ENCODE peak calls at places on chromosome 21, in six cellular contexts. One of them, this sample, is unnamed.

GRCh38 chr21:37849703-37850102 is 66.6 kb downstream of the KCNJ6 start:
- DNase-seq in GM10248: no peak
- DNase-seq in A549: no peak
- DNase-seq in breast epithelium: no peak
- DNase-seq in hepatocyte: no peak
- DNase-seq in colonic mucosa: no peak
- DNase-seq in this sample: no peak

GRCh38 chr21:36125513-36126121 is 9.3 kb upstream of the CBR3 start:
- DNase-seq in GM10248: peak; percentile 61
- DNase-seq in A549: no peak
- DNase-seq in breast epithelium: no peak
- DNase-seq in hepatocyte: peak; percentile 73
- DNase-seq in colonic mucosa: peak; percentile 69
- DNase-seq in this sample: no peak

GRCh38 chr21:35904995-35905972 is 155.0 kb downstream of the SETD4 start:
- DNase-seq in GM10248: no peak
- DNase-seq in A549: no peak
- DNase-seq in breast epithelium: no peak
- DNase-seq in hepatocyte: no peak
- DNase-seq in colonic mucosa: no peak
- DNase-seq in this sample: no peak

GRCh38 chr21:37550618-37551405 is 184.2 kb downstream of the DYRK1A start:
- DNase-seq in GM10248: no peak
- DNase-seq in A549: no peak
- DNase-seq in breast epithelium: no peak
- DNase-seq in hepatocyte: peak; percentile 35
- DNase-seq in colonic mucosa: no peak
- DNase-seq in this sample: no peak

GRCh38 chr21:14707265-14708020 is 161.3 kb upstream of the SAMSN1 start:
- DNase-seq in GM10248: no peak
- DNase-seq in A549: no peak
- DNase-seq in breast epithelium: no peak
- DNase-seq in hepatocyte: no peak
- DNase-seq in colonic mucosa: no peak
- DNase-seq in this sample: no peak

GRCh38 chr21:15729346-15729673 is 472 bp upstream of the USP25 start:
- DNase-seq in GM10248: no peak
- DNase-seq in A549: no peak
- DNase-seq in breast epithelium: no peak
- DNase-seq in hepatocyte: no peak
- DNase-seq in colonic mucosa: no peak
- DNase-seq in this sample: no peak

GRCh38 chr21:37983336-37984095 is 67.3 kb upstream of the KCNJ6 start:
- DNase-seq in GM10248: no peak
- DNase-seq in A549: peak; percentile 7
- DNase-seq in breast epithelium: no peak
- DNase-seq in hepatocyte: no peak
- DNase-seq in colonic mucosa: no peak
- DNase-seq in this sample: no peak

GRCh38 chr21:21897275-21897883 is 899.2 kb downstream of the NCAM2 start:
- DNase-seq in GM10248: no peak
- DNase-seq in A549: no peak
- DNase-seq in breast epithelium: no peak
- DNase-seq in hepatocyte: no peak
- DNase-seq in colonic mucosa: no peak
- DNase-seq in this sample: no peak

GRCh38 chr21:36839123-36839522 is 127.3 kb downstream of the HLCS start:
- DNase-seq in GM10248: no peak
- DNase-seq in A549: no peak
- DNase-seq in breast epithelium: no peak
- DNase-seq in hepatocyte: no peak
- DNase-seq in colonic mucosa: no peak
- DNase-seq in this sample: no peak

GRCh38 chr21:15531986-15532385 is 197.8 kb upstream of the USP25 start:
- DNase-seq in GM10248: no peak
- DNase-seq in A549: no peak
- DNase-seq in breast epithelium: no peak
- DNase-seq in hepatocyte: no peak
- DNase-seq in colonic mucosa: no peak
- DNase-seq in this sample: no peak

GRCh38 chr21:37751268-37751975 is 164.8 kb downstream of the KCNJ6 start:
- DNase-seq in GM10248: no peak
- DNase-seq in A549: no peak
- DNase-seq in breast epithelium: no peak
- DNase-seq in hepatocyte: peak; percentile 58
- DNase-seq in colonic mucosa: no peak
- DNase-seq in this sample: no peak

GRCh38 chr21:45152265-45152746 is 77.9 kb downstream of the ADARB1 start:
- DNase-seq in GM10248: peak; percentile 74
- DNase-seq in A549: no peak
- DNase-seq in breast epithelium: peak; percentile 16
- DNase-seq in hepatocyte: peak; percentile 40
- DNase-seq in colonic mucosa: peak; percentile 19
- DNase-seq in this sample: no peak

GRCh38 chr21:31117046-31117916 is 79.0 kb upstream of the KRTAP19-8 start:
- DNase-seq in GM10248: no peak
- DNase-seq in A549: peak; percentile 9
- DNase-seq in breast epithelium: no peak
- DNase-seq in hepatocyte: peak; percentile 50
- DNase-seq in colonic mucosa: no peak
- DNase-seq in this sample: no peak

GRCh38 chr21:45365608-45366241 is 39.2 kb upstream of the COL18A1 start:
- DNase-seq in GM10248: no peak
- DNase-seq in A549: peak; percentile 67
- DNase-seq in breast epithelium: no peak
- DNase-seq in hepatocyte: peak; percentile 48
- DNase-seq in colonic mucosa: no peak
- DNase-seq in this sample: no peak

GRCh38 chr21:29538115-29538514 is 239.4 kb downstream of the BACH1 start:
- DNase-seq in GM10248: no peak
- DNase-seq in A549: no peak
- DNase-seq in breast epithelium: no peak
- DNase-seq in hepatocyte: no peak
- DNase-seq in colonic mucosa: no peak
- DNase-seq in this sample: no peak

GRCh38 chr21:14384453-14384852 is 1.5 kb upstream of the HSPA13 start:
- DNase-seq in GM10248: no peak
- DNase-seq in A549: no peak
- DNase-seq in breast epithelium: no peak
- DNase-seq in hepatocyte: no peak
- DNase-seq in colonic mucosa: no peak
- DNase-seq in this sample: no peak

GRCh38 chr21:29237110-29238051 is 61.3 kb upstream of the BACH1 start:
- DNase-seq in GM10248: peak; percentile 21
- DNase-seq in A549: no peak
- DNase-seq in breast epithelium: peak; percentile 65
- DNase-seq in hepatocyte: no peak
- DNase-seq in colonic mucosa: no peak
- DNase-seq in this sample: no peak

GRCh38 chr21:16476056-16476850 is 746.5 kb downstream of the USP25 start:
- DNase-seq in GM10248: no peak
- DNase-seq in A549: no peak
- DNase-seq in breast epithelium: no peak
- DNase-seq in hepatocyte: no peak
- DNase-seq in colonic mucosa: no peak
- DNase-seq in this sample: no peak

GRCh38 chr21:29639366-29640232 is 300.2 kb downstream of the GRIK1 start:
- DNase-seq in GM10248: no peak
- DNase-seq in A549: no peak
- DNase-seq in breast epithelium: no peak
- DNase-seq in hepatocyte: no peak
- DNase-seq in colonic mucosa: no peak
- DNase-seq in this sample: no peak

GRCh38 chr21:16535100-16535418 is 805.3 kb downstream of the USP25 start:
- DNase-seq in GM10248: no peak
- DNase-seq in A549: no peak
- DNase-seq in breast epithelium: peak; percentile 82
- DNase-seq in hepatocyte: no peak
- DNase-seq in colonic mucosa: no peak
- DNase-seq in this sample: no peak

GRCh38 chr21:42844411-42845113 is 34.8 kb downstream of the WDR4 start:
- DNase-seq in GM10248: no peak
- DNase-seq in A549: no peak
- DNase-seq in breast epithelium: peak; percentile 62
- DNase-seq in hepatocyte: no peak
- DNase-seq in colonic mucosa: no peak
- DNase-seq in this sample: no peak

GRCh38 chr21:27734146-27734545 is 767.3 kb upstream of the ADAMTS5 start:
- DNase-seq in GM10248: no peak
- DNase-seq in A549: no peak
- DNase-seq in breast epithelium: no peak
- DNase-seq in hepatocyte: no peak
- DNase-seq in colonic mucosa: no peak
- DNase-seq in this sample: no peak

GRCh38 chr21:31265293-31265692 is 78.8 kb downstream of the TIAM1 start:
- DNase-seq in GM10248: no peak
- DNase-seq in A549: no peak
- DNase-seq in breast epithelium: no peak
- DNase-seq in hepatocyte: no peak
- DNase-seq in colonic mucosa: no peak
- DNase-seq in this sample: no peak

GRCh38 chr21:28337319-28337718 is 655.4 kb downstream of the LTN1 start:
- DNase-seq in GM10248: no peak
- DNase-seq in A549: no peak
- DNase-seq in breast epithelium: no peak
- DNase-seq in hepatocyte: peak; percentile 39
- DNase-seq in colonic mucosa: no peak
- DNase-seq in this sample: no peak

GRCh38 chr21:36747815-36748381 is 49.0 kb downstream of the SIM2 start:
- DNase-seq in GM10248: peak; percentile 52
- DNase-seq in A549: no peak
- DNase-seq in breast epithelium: no peak
- DNase-seq in hepatocyte: peak; percentile 89
- DNase-seq in colonic mucosa: peak; percentile 54
- DNase-seq in this sample: peak; percentile 75

GRCh38 chr21:16418211-16418610 is 688.4 kb downstream of the USP25 start:
- DNase-seq in GM10248: no peak
- DNase-seq in A549: no peak
- DNase-seq in breast epithelium: no peak
- DNase-seq in hepatocyte: no peak
- DNase-seq in colonic mucosa: no peak
- DNase-seq in this sample: no peak

GRCh38 chr21:36065497-36066036 is 4.3 kb upstream of the CBR1 start:
- DNase-seq in GM10248: no peak
- DNase-seq in A549: no peak
- DNase-seq in breast epithelium: no peak
- DNase-seq in hepatocyte: peak; percentile 43
- DNase-seq in colonic mucosa: peak; percentile 52
- DNase-seq in this sample: no peak

DNA sequence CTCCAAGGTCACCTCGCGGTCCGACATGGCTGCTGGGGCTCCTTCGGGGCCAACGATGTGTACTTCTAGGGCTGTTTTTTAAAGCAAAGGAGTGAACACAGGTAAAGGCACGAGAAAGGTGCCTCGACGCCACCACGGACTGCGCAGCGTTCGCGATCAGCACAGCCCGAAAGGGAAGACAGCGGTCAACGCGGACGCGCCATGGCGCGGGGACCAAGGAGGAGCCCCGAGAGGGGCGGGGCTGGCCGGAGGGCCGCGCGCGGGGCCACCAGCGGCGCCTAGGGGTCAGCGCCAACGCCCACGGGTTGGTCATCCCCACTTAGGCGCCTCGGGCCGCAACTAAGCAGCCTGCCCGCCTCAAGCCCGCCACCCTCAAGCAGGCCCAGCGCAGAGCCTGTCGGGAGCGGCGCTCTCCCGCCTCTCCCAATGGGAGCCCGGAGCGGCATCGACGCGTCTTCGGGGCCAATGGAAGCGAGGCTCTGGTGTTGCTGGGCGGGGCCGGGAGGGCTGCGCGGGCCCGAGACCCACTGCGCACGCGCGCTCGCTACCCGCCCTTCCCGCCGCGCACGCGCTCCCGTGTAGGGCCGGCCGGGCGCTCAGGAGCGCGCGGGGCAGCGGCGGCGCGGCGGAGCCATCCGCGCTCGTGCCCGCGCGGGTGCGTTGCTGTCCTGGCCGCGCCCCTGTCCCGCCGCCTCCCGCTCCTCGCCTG is at the start of gene DIP2A:
- DNase-seq in GM10248: peak; percentile 100
- DNase-seq in A549: peak; percentile 95
- DNase-seq in breast epithelium: peak; percentile 92
- DNase-seq in hepatocyte: peak; percentile 99
- DNase-seq in colonic mucosa: peak; percentile 94
- DNase-seq in this sample: peak; percentile 99
- TF ChIP-seq CTCF in GM10248: no peak
- TF ChIP-seq CTCF in A549: no peak
- TF ChIP-seq CTCF in breast epithelium: no peak
- TF ChIP-seq CTCF in hepatocyte: no peak
- TF ChIP-seq CTCF in colonic mucosa: no peak
- TF ChIP-seq CTCF in this sample: no peak

DNA sequence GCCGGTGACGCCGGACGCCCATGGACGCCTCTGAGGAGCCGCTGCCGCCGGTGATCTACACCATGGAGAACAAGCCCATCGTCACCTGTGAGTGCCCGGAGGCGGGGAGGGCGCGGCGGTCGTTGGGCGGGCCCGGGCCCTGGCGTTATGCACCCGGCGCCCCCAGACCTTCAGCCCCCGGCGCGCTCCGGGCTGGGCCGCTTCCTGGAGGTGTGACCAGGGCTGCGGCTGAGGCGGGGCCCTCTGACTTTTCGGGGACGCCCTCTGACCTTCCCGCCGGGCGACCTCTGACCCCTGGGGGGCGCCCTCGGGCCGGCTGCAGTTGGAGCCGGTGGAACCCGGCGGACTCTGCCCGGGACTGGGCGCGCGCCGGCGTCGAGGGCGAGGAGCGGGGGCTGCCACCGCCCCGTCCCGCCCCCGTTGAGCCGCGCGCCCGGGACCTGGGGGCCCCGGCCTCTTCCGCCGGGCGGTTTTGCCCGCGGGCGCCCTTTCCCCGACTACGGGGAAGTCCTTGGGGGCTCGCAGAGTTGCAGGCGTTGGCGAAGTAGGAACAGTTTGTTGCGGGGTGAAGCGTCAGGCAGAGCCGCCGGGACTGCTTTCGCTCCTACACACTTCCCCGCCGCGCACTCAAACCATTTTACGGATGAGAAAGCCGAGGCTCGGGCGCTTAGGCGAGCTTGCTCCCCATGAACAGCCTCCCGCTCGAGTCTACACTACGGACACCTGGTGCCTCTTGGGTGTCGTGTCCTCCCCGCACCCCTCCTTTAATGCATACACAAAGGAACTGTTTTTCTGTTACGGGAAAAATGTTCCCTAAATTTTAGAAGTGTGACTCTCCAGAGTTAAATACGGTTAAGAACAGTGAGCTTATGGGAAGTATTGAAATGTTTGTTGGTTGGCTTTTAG is 618 bp downstream of the TRAPPC10 start:
- DNase-seq in GM10248: peak; percentile 91
- DNase-seq in A549: peak; percentile 19
- DNase-seq in breast epithelium: peak; percentile 31
- DNase-seq in hepatocyte: peak; percentile 76
- DNase-seq in colonic mucosa: peak; percentile 85
- DNase-seq in this sample: no peak
- TF ChIP-seq CTCF in GM10248: peak; percentile 78
- TF ChIP-seq CTCF in A549: peak; percentile 18
- TF ChIP-seq CTCF in breast epithelium: no peak
- TF ChIP-seq CTCF in hepatocyte: peak; percentile 34
- TF ChIP-seq CTCF in colonic mucosa: no peak
- TF ChIP-seq CTCF in this sample: peak; percentile 24

GRCh38 chr21:17554619-17555472 is 42.0 kb downstream of the CXADR start:
- DNase-seq in GM10248: no peak
- DNase-seq in A549: peak; percentile 26
- DNase-seq in breast epithelium: no peak
- DNase-seq in hepatocyte: no peak
- DNase-seq in colonic mucosa: no peak
- DNase-seq in this sample: no peak
- TF ChIP-seq CTCF in GM10248: peak; percentile 42
- TF ChIP-seq CTCF in A549: peak; percentile 53
- TF ChIP-seq CTCF in breast epithelium: no peak
- TF ChIP-seq CTCF in hepatocyte: peak; percentile 30
- TF ChIP-seq CTCF in colonic mucosa: peak; percentile 28
- TF ChIP-seq CTCF in this sample: peak; percentile 12

GRCh38 chr21:18387994-18388393 is 15.6 kb downstream of the TMPRSS15 start:
- DNase-seq in GM10248: no peak
- DNase-seq in A549: no peak
- DNase-seq in breast epithelium: no peak
- DNase-seq in hepatocyte: no peak
- DNase-seq in colonic mucosa: no peak
- DNase-seq in this sample: no peak
- TF ChIP-seq CTCF in GM10248: no peak
- TF ChIP-seq CTCF in A549: no peak
- TF ChIP-seq CTCF in breast epithelium: no peak
- TF ChIP-seq CTCF in hepatocyte: peak; percentile 23
- TF ChIP-seq CTCF in colonic mucosa: no peak
- TF ChIP-seq CTCF in this sample: peak; percentile 11